ENCODE peak calls at places on chromosome 17, in six cellular contexts. L is ascending aorta; A is fibroblast of lung; F is right lobe of liver; Y is CD8-positive, alpha-beta T cell; N is Peyer's patch. M is an unnamed sample. For H3K36me3 and H3K4me1, the result is how much of the 10 kb centered on the place peaks cover.

GRCh38 chr17:6082335-6082734 is 12.2 kb downstream of the WSCD1 start:
- DNase-seq in L (no peak), A (no peak), F (no peak), Y (no peak), N (no peak), M (no peak)

GRCh38 chr17:38320482-38320881 is 23.3 kb downstream of the GPR179 start:
- DNase-seq in L (peak), A (no peak), F (no peak), Y (no peak), N (no peak), M (peak)

GRCh38 chr17:75093543-75094158 is 5.9 kb downstream of the SLC16A5 start:
- DNase-seq in L (no peak), A (no peak), F (no peak), Y (no peak), N (no peak), M (peak)

GRCh38 chr17:48241131-48241591 is 133.6 kb downstream of the SNX11 start:
- DNase-seq in L (no peak), A (peak), F (no peak), Y (no peak), N (no peak), M (no peak)

GRCh38 chr17:75549246-75550138 is 24.0 kb downstream of the LLGL2 start:
- DNase-seq in L (no peak), A (no peak), F (peak), Y (no peak), N (peak), M (peak)

GRCh38 chr17:56153215-56153614 is at the start of gene ANKFN1:
- DNase-seq in L (no peak), A (no peak), F (no peak), Y (no peak), N (no peak), M (no peak)

GRCh38 chr17:45320931-45321461 is 4.2 kb upstream of the MAP3K14 start:
- DNase-seq in L (no peak), A (peak), F (no peak), Y (no peak), N (no peak), M (peak)

GRCh38 chr17:1461193-1461944 is 5.3 kb upstream of the CRK start:
- DNase-seq in L (no peak), A (no peak), F (no peak), Y (no peak), N (no peak), M (no peak)

GRCh38 chr17:38428150-38428642 is at the start of gene ARHGAP23:
- DNase-seq in L (peak), A (peak), F (peak), Y (peak), N (no peak), M (peak)

GRCh38 chr17:35046740-35047283 is 16.7 kb downstream of the RFFL start:
- DNase-seq in L (no peak), A (peak), F (no peak), Y (peak), N (no peak), M (no peak)

GRCh38 chr17:17787568-17787967 is 49.2 kb downstream of the SREBF1 start:
- DNase-seq in L (no peak), A (no peak), F (no peak), Y (no peak), N (no peak), M (no peak)

GRCh38 chr17:76527430-76528111 is 9.9 kb downstream of the CYGB start:
- DNase-seq in L (peak), A (peak), F (no peak), Y (peak), N (no peak), M (peak)

GRCh38 chr17:61414141-61414935 is 14.7 kb downstream of the TBX2 start:
- DNase-seq in L (peak), A (no peak), F (peak), Y (no peak), N (peak), M (peak)

GRCh38 chr17:81294512-81295030 is 536 bp downstream of the SLC38A10 start:
- DNase-seq in L (no peak), A (peak), F (peak), Y (no peak), N (peak), M (peak)

GRCh38 chr17:55674107-55674506 is 48.6 kb downstream of the TMEM100 start:
- DNase-seq in L (no peak), A (no peak), F (no peak), Y (no peak), N (no peak), M (no peak)

GRCh38 chr17:179066-179432 is 2.4 kb downstream of the DOC2B start:
- DNase-seq in L (no peak), A (no peak), F (no peak), Y (no peak), N (no peak), M (no peak)

GRCh38 chr17:16495561-16495960 is 3.6 kb upstream of the LRRC75A start:
- DNase-seq in L (no peak), A (no peak), F (no peak), Y (no peak), N (no peak), M (no peak)

GRCh38 chr17:59668816-59669215 is 38.4 kb downstream of the PTRH2 start:
- DNase-seq in L (no peak), A (peak), F (no peak), Y (no peak), N (no peak), M (no peak)

GRCh38 chr17:76053230-76054111 is 18.8 kb downstream of the SRP68 start:
- DNase-seq in L (no peak), A (peak), F (no peak), Y (no peak), N (no peak), M (no peak)

GRCh38 chr17:61345825-61346628 is 53.6 kb upstream of the TBX2 start:
- DNase-seq in L (no peak), A (no peak), F (no peak), Y (no peak), N (no peak), M (no peak)

GRCh38 chr17:69654981-69655581 is 240.6 kb downstream of the MAP2K6 start:
- DNase-seq in L (no peak), A (peak), F (no peak), Y (no peak), N (no peak), M (no peak)

GRCh38 chr17:76921340-76922036 is 53.3 kb downstream of the MGAT5B start:
- DNase-seq in L (no peak), A (no peak), F (no peak), Y (no peak), N (no peak), M (no peak)

GRCh38 chr17:68197091-68197996 is 50.5 kb upstream of the AMZ2 start:
- DNase-seq in L (no peak), A (no peak), F (no peak), Y (peak), N (no peak), M (no peak)

GRCh38 chr17:21131090-21131616 is 4.4 kb downstream of the DHRS7B start:
- DNase-seq in L (no peak), A (no peak), F (no peak), Y (no peak), N (no peak), M (no peak)

GRCh38 chr17:79188048-79188447 is 113.4 kb downstream of the ENGASE start:
- DNase-seq in L (no peak), A (no peak), F (no peak), Y (no peak), N (peak), M (no peak)

GRCh38 chr17:76491271-76492184 is 9.7 kb downstream of the RHBDF2 start:
- DNase-seq in L (no peak), A (no peak), F (no peak), Y (no peak), N (no peak), M (peak)

GRCh38 chr17:4540224-4541040 is 14.8 kb downstream of the MYBBP1A start:
- DNase-seq in L (no peak), A (no peak), F (peak), Y (no peak), N (peak), M (peak)

GRCh38 chr17:50360716-50361115 is 12.3 kb downstream of the MRPL27 start:
- DNase-seq in L (no peak), A (no peak), F (peak), Y (no peak), N (no peak), M (no peak)

GRCh38 chr17:75872434-75873351 is 5.7 kb downstream of the TRIM47 start:
- DNase-seq in L (peak), A (peak), F (no peak), Y (peak), N (peak), M (peak)

GRCh38 chr17:52159159-52159809 is 770 bp upstream of the CA10 start:
- DNase-seq in L (no peak), A (no peak), F (no peak), Y (no peak), N (no peak), M (no peak)

GRCh38 chr17:83200231-83200699 is 120.9 kb downstream of the METRNL start:
- DNase-seq in L (peak), A (peak), F (peak), Y (peak), N (no peak), M (peak)

GRCh38 chr17:74959826-74960738 is 12.5 kb downstream of the HID1 start:
- DNase-seq in L (no peak), A (peak), F (no peak), Y (no peak), N (no peak), M (no peak)

GRCh38 chr17:57997085-57997809 is 9.2 kb upstream of the VEZF1 start:
- DNase-seq in L (no peak), A (no peak), F (no peak), Y (no peak), N (no peak), M (no peak)
- H3K36me3 ChIP-seq in L (under half), A (under half), F (under half), Y (under half), N (under half), M (under half)

DNA sequence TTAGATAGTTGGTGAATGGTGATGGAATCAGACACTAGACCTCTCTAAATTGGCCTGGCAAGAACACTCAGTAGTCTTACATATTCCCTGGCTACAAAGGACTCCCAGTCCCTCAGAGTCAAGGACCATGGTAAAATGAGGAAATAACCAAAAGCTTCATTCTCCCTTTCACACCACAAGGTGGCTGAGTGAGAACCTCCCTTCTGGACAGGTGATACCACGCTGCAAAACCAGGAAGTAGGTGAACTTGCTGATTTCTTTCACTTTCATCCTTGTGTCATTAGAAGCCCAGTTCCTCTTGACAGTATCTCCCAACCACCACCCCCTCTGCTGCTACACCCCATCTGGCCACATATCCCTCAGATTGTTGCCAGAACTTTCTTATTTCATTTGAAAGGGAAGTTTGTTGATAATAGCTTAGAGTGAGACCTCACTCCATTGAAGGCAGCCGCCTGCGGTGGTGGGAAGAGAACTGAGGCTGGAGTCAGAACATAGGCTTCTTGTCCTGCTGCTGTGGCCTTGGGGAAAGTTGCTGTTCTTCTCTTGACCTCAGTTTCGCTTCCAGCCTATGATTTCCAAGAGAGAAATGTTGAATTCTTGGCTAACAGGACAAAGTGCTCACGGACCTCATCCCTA is 290.6 kb upstream of the CCL2 start:
- DNase-seq in L (no peak), A (no peak), F (no peak), Y (no peak), N (no peak), M (no peak)
- TF ChIP-seq CTCF in L (no peak), A (no peak), F (no peak), Y (no peak), N (no peak), M (no peak)

GRCh38 chr17:57986841-57987581 is 1.0 kb downstream of the VEZF1 start:
- DNase-seq in L (peak), A (peak), F (peak), Y (peak), N (peak), M (peak)

GRCh38 chr17:57985675-57985974 is 2.4 kb downstream of the VEZF1 start:
- DNase-seq in L (no peak), A (peak), F (no peak), Y (no peak), N (no peak), M (no peak)

GRCh38 chr17:57983446-57983845 is 4.6 kb downstream of the VEZF1 start:
- DNase-seq in L (no peak), A (no peak), F (no peak), Y (no peak), N (no peak), M (no peak)

GRCh38 chr17:57984226-57984890 is 3.7 kb downstream of the VEZF1 start:
- DNase-seq in L (no peak), A (peak), F (no peak), Y (no peak), N (no peak), M (no peak)

DNA sequence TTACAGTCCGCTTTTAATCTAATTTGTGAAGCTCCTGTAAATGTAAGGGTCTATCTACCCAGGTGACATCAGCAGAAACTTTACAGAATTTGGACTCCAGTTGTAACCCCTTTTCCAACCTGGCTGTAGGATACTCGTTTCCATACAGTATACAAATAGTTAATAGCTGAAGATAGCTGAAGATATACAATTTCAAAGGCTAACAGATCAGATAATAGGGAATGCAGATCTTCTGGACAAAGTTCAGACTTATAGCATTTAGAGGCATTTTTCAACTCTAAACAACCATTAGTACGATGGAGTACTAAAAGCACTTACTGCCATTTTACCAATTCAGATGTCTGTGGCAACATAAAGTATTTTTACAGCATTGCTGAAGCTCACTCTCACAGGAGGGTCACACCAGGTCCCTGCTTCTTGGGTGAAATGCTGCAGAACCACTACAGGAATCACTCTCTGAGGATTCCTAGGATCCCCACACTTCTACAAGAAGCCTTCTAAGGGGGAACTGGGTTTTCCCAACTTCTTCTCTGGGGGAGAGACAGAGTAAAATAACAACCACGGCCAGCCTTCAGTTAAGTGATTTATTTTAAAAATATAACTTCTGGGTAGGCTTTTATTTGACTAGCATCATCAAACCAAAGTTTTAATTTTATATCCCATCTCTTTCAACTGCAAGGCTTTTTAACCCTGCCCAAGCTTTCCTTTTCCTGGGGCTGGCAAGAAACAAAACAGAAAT is 2.9 kb downstream of the VEZF1 start:
- DNase-seq in L (no peak), A (peak), F (no peak), Y (no peak), N (no peak), M (no peak)
- H3K4me1 ChIP-seq in L (under half), A (under half), F (under half), Y (half or more), N (half or more), M (half or more)

DNA sequence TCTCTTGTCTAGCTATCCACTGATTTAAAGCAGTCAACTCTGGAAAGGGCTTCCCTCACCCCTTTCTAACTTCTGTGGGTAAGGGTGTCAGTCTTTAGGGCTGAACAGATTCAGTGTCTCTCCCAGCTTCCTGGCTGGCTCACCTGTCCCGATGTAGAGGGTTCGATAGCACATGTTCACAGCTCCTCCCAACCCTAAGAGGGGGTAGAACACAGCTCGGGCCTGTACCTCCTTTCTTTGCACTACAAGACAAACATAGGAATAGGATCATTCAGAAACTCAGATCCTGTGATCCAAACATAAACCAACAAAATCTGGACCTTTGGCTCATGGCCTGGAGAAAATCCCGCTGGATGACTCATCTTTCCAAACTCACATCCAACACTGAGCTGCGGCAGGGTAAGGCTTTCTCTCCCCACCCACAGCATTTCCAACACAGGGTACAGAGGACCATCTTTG is 5.8 kb upstream of the DHRS13 start:
- DNase-seq in L (peak), A (peak), F (no peak), Y (no peak), N (no peak), M (no peak)
- H3K36me3 ChIP-seq in L (half or more), A (under half), F (under half), Y (half or more), N (half or more), M (half or more)

GRCh38 chr17:7238418-7239090 is 703 bp downstream of the PHF23 start:
- DNase-seq in L (peak), A (peak), F (no peak), Y (no peak), N (peak), M (no peak)

GRCh38 chr17:7240375-7240774 is 1.1 kb upstream of the PHF23 start:
- DNase-seq in L (no peak), A (no peak), F (no peak), Y (no peak), N (no peak), M (no peak)

GRCh38 chr17:7241047-7241733 is 1.1 kb downstream of the GABARAP start:
- DNase-seq in L (no peak), A (no peak), F (no peak), Y (no peak), N (no peak), M (no peak)

GRCh38 chr17:7237761-7238417 is 1.4 kb downstream of the PHF23 start:
- DNase-seq in L (peak), A (peak), F (peak), Y (peak), N (peak), M (peak)

DNA sequence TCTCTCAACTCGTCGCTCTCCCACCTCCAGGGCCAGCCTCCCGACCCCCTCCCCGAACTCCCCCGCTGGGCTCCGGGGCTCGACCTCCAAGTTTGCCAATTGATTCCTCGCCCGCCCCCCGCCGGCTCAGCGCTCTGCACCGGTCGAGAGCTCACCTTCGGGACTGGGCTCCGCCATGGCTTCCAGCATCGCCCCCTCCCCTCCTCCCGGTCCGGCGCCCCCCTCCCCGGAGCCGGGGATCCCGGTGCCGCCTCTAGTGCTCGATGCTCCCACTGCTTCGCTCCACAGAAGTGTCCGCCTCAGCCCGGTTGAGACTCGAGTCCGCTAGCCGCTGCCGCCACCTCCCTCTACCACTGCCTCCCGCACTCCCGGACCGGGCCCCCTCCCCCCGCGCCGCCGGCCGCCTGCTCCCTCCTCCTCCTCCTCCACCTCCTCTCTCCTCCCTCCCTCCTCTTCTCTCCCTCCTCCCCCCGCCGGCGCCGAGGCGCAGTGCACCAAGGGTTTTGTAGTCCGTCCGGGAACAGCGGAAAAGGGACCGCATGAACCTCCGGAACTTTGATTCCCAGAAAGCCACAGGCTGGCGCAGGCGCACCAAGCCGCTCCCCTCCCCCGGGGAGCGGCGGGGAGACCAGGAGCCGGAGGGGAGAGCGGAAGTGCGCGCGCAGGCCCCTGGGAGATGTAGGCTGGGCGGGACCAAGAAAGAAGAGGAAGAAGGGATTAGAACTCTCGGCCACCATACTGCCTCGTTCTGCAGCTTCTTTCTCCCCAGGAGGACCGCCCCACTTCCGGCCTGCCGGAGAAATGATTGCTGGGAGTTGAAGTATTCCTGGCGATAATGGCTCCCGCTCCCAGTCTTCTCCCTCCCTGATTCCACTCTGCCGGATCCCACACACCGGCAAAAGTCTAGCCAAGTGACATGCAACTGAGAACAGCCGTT is at the start of gene PHF23:
- DNase-seq in L (peak), A (peak), F (peak), Y (peak), N (peak), M (peak)
- TF ChIP-seq CTCF in L (no peak), A (no peak), F (no peak), Y (no peak), N (peak), M (no peak)

GRCh38 chr17:28527859-28528258 is 21.7 kb downstream of the FOXN1 start:
- DNase-seq in L (no peak), A (no peak), F (no peak), Y (no peak), N (no peak), M (peak)

GRCh38 chr17:28528329-28529011 is 22.3 kb downstream of the FOXN1 start:
- DNase-seq in L (no peak), A (no peak), F (no peak), Y (no peak), N (no peak), M (no peak)

GRCh38 chr17:28530250-28530649 is 22.2 kb downstream of the UNC119 start:
- DNase-seq in L (no peak), A (no peak), F (no peak), Y (no peak), N (no peak), M (no peak)

GRCh38 chr17:28527181-28527681 is 21.1 kb downstream of the FOXN1 start:
- DNase-seq in L (no peak), A (no peak), F (no peak), Y (no peak), N (no peak), M (no peak)

GRCh38 chr17:28529012-28529400 is 22.9 kb downstream of the FOXN1 start:
- DNase-seq in L (no peak), A (no peak), F (no peak), Y (no peak), N (no peak), M (no peak)
- H3K4me1 ChIP-seq in L (under half), A (under half), F (under half), Y (under half), N (under half), M (under half)